ENCODE peak calls at places on chromosomes 12 and 14, in ten cellular contexts. P is kidney, L is epithelial cell of proximal tubule, X is left lung, A is AG10803, I is fibroblast of mammary gland, E is thoracic aorta, H is Caco-2, B is fibroblast of lung, W is ovary. J is an unnamed sample.

GRCh38 chr14:41607119-41607785 is 576 bp downstream of the LRFN5 start:
- DNase-seq in I (peak), X (peak), A (peak), W (no peak), P (peak), B (peak), E (no peak), H (no peak), L (no peak), J (no peak)

GRCh38 chr12:119693511-119693910 is 25.6 kb downstream of the PRKAB1 start:
- DNase-seq in L (no peak), E (no peak), X (no peak), P (no peak), B (peak), A (peak), I (peak), W (no peak), H (no peak), J (no peak)

GRCh38 chr12:131865196-131865875 is 29.1 kb upstream of the ULK1 start:
- DNase-seq in L (no peak), H (no peak), E (no peak), A (no peak), B (peak), I (no peak), P (peak), W (no peak), X (peak), J (no peak)

GRCh38 chr12:111850526-111850925 is 8.5 kb downstream of the MAPKAPK5 start:
- DNase-seq in B (no peak), P (no peak), L (no peak), W (no peak), A (no peak), E (no peak), I (no peak), H (no peak), X (no peak), J (no peak)

GRCh38 chr14:93285048-93285447 is 47.8 kb downstream of the BTBD7 start:
- DNase-seq in W (no peak), L (peak), I (peak), B (peak), H (no peak), A (peak), E (no peak), X (no peak), P (no peak), J (no peak)

GRCh38 chr14:61355892-61356325 is 34.5 kb downstream of the PRKCH start:
- DNase-seq in E (no peak), W (peak), L (peak), B (peak), P (peak), H (peak), I (peak), A (peak), X (no peak), J (no peak)

GRCh38 chr14:72666610-72667009 is 227.3 kb downstream of the DPF3 start:
- DNase-seq in A (peak), X (no peak), I (peak), L (peak), H (no peak), E (no peak), P (no peak), W (no peak), B (peak), J (no peak)

GRCh38 chr14:105067140-105067968 is 2.1 kb upstream of the GPR132 start:
- DNase-seq in A (no peak), P (peak), E (no peak), W (no peak), I (peak), H (no peak), B (peak), X (peak), L (no peak), J (no peak)

GRCh38 chr12:27289414-27289813 is 43.2 kb upstream of the BMAL2 start:
- DNase-seq in X (no peak), I (no peak), E (no peak), H (no peak), L (no peak), W (no peak), P (no peak), B (peak), A (peak), J (no peak)

GRCh38 chr12:58455146-58455545 is 465.2 kb downstream of the LRIG3 start:
- DNase-seq in X (no peak), A (peak), B (peak), H (no peak), W (no peak), E (no peak), L (no peak), I (no peak), P (no peak), J (no peak)

GRCh38 chr12:85484387-85484786 is 204.4 kb downstream of the ALX1 start:
- DNase-seq in W (no peak), B (no peak), H (no peak), L (no peak), E (no peak), X (no peak), I (no peak), P (no peak), A (no peak), J (no peak)

GRCh38 chr14:51653096-51653814 is 1.5 kb downstream of the FRMD6 start:
- DNase-seq in E (no peak), P (no peak), I (peak), L (peak), H (no peak), B (peak), W (no peak), A (peak), X (no peak), J (no peak)
- TF ChIP-seq CTCF in E (peak), P (no peak), I (peak), L (peak), H (peak), B (peak), W (peak), A (peak), X (peak), J (no peak)

GRCh38 chr14:65833256-65833880 is 420.8 kb downstream of the FUT8 start:
- DNase-seq in B (no peak), X (no peak), H (no peak), W (no peak), E (no peak), P (no peak), L (no peak), A (peak), I (peak), J (no peak)

GRCh38 chr14:65834812-65835211 is 422.3 kb downstream of the FUT8 start:
- DNase-seq in X (no peak), P (no peak), B (no peak), W (no peak), L (no peak), I (no peak), H (no peak), E (no peak), A (no peak), J (no peak)

GRCh38 chr14:65835501-65835900 is 423.0 kb downstream of the FUT8 start:
- DNase-seq in L (no peak), A (no peak), H (no peak), X (no peak), W (no peak), P (no peak), I (no peak), B (no peak), E (no peak), J (no peak)

GRCh38 chr14:65834051-65834450 is 421.5 kb downstream of the FUT8 start:
- DNase-seq in B (no peak), L (no peak), E (no peak), A (no peak), P (no peak), X (no peak), I (no peak), H (no peak), W (no peak), J (no peak)

DNA sequence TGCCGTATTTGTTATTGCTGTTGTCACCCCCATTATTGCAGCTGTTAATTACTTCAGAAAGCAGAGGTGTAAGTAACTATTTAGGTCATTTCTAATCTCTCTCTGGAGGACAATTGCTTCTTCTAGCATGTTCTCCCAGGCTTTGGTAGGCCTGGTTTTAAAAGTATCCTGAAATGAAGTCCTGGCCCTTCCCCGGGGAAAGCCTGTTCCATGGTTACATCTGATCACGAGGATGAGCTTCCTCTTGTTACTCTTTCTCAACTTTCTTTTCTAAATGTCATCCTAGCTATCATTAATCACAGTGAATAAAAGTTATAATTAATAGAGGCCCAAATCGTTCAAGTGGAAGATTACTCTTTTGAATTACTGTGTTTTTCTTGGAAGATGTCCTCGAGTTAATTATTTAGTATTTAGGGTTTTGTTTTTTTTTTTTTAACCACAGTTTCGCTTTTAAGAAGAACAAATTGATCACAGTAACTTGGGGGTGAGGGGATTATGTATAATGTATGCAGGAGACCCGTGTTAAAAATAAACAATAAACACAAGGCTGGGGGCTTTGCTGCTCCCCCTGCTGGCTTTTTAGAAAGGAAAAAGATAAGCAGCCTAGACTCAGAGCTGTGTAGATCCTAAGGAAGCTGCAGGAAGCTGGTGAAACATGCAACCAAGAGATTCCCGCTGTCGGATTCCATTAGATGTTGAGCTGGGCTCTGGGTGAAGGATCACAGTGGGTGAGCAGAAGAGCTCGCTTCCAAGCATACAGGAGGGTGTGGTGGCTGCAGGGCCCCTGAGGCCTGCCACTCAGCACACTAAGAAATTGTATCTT is 420.1 kb downstream of the FUT8 start:
- DNase-seq in P (no peak), E (no peak), W (no peak), H (no peak), A (peak), I (peak), X (no peak), L (peak), B (peak), J (no peak)
- TF ChIP-seq CTCF in P (no peak), E (no peak), W (no peak), H (peak), A (peak), I (peak), X (no peak), L (peak), B (peak), J (no peak)

GRCh38 chr12:1542599-1542998 is 51.8 kb downstream of the FBXL14 start:
- DNase-seq in A (no peak), P (no peak), W (no peak), B (no peak), L (no peak), H (no peak), I (no peak), X (no peak), E (no peak), J (no peak)

GRCh38 chr12:1540690-1541089 is 53.7 kb downstream of the FBXL14 start:
- DNase-seq in W (no peak), B (peak), E (no peak), X (no peak), I (peak), H (no peak), A (no peak), L (no peak), P (no peak), J (no peak)

GRCh38 chr12:1546931-1547640 is 47.3 kb downstream of the FBXL14 start:
- DNase-seq in I (no peak), A (no peak), P (no peak), L (no peak), B (no peak), X (no peak), H (no peak), W (no peak), E (no peak), J (no peak)

GRCh38 chr12:1544991-1545700 is 49.2 kb downstream of the FBXL14 start:
- DNase-seq in A (peak), H (no peak), X (no peak), I (peak), B (peak), L (no peak), P (no peak), W (no peak), E (no peak), J (no peak)
- TF ChIP-seq CTCF in A (peak), H (peak), X (no peak), I (peak), B (peak), L (peak), P (no peak), W (no peak), E (no peak), J (no peak)

DNA sequence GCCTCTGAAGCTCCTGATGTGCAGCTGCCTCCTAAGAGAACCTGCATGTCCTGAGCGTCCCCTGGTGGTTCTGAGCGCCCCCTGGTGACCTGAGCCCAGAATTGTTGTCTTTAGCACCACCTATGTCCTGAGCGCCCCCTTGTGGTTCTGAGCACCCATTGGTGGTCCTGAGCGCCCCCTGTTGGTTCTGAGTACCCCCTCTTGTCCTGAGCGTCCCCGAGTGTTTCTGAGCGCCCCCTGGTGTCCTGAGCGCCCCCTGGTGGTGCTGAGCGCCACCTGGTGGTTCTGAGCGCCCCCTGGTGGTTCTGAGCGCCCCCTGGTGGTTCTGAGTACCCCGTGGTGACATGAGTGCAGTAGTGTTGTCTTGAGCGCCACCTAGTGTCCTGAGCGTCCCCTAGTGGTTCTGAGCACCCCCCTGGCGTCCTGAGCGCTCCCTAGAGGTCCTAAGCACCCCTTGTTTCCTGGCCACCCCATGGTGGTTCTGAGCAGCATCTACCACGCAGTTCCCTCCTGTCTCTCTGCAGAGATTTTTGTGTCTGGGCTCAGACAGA is 782.5 kb downstream of the TMEM121 start:
- DNase-seq in E (no peak), X (peak), W (no peak), A (no peak), H (no peak), P (peak), L (no peak), I (peak), B (no peak), J (peak)
- TF ChIP-seq CTCF in E (peak), X (peak), W (no peak), A (peak), H (peak), P (no peak), L (peak), I (peak), B (no peak), J (no peak)

GRCh38 chr12:128613821-128614220 is 209.9 kb downstream of the SLC15A4 start:
- DNase-seq in A (no peak), X (no peak), L (no peak), E (no peak), B (no peak), P (no peak), W (no peak), H (no peak), I (no peak), J (no peak)
- TF ChIP-seq CTCF in A (no peak), X (no peak), L (peak), E (no peak), B (no peak), P (no peak), W (no peak), H (no peak), I (no peak), J (no peak)